ENCODE peak calls at places on chromosomes 5 and 9, in six cellular contexts. T is heart left ventricle; C is stomach; Y is AG04450; P is Kasumi-1; M is stimulated activated CD4-positive, alpha-beta T cell treated with anti-CD3 and anti-CD28 coated beads, Interleukin-2, amount 100 ng/mL, for 48 hours. A is an unnamed sample.

GRCh38 chr9:98778251-98778650 is 18.1 kb downstream of the ANKS6 start:
- DNase-seq in Y (no peak), P (no peak), C (no peak), M (no peak), T (no peak), A (no peak)

GRCh38 chr9:131275332-131276106 is 791 bp downstream of the FAM78A start:
- DNase-seq in Y (no peak), C (no peak), T (peak), M (no peak), P (peak), A (peak)

GRCh38 chr5:7628820-7629219 is 222.1 kb downstream of the CFAP90 start:
- DNase-seq in M (no peak), Y (no peak), P (no peak), C (no peak), T (no peak), A (no peak)

GRCh38 chr5:151684690-151685361 is 1.9 kb downstream of the SPARC start:
- DNase-seq in P (peak), M (no peak), T (peak), C (no peak), Y (peak), A (no peak)

GRCh38 chr5:39948867-39949468 is 524.2 kb upstream of the DAB2 start:
- DNase-seq in Y (peak), M (peak), C (peak), T (peak), P (peak), A (peak)

GRCh38 chr5:178378527-178379484 is 146.2 kb upstream of the PHYKPL start:
- DNase-seq in T (no peak), P (no peak), Y (no peak), C (no peak), M (no peak), A (no peak)

GRCh38 chr5:18745591-18745987 is 1111.3 kb downstream of the TAF11L14 start:
- DNase-seq in P (peak), T (peak), Y (no peak), C (no peak), M (no peak), A (no peak)

GRCh38 chr5:109324941-109325340 is 84.8 kb downstream of the PJA2 start:
- DNase-seq in P (peak), T (no peak), M (no peak), Y (no peak), C (no peak), A (no peak)

GRCh38 chr9:96245399-96245798 is 56.6 kb downstream of the HSD17B3 start:
- DNase-seq in C (no peak), Y (no peak), T (no peak), P (no peak), M (peak), A (no peak)

GRCh38 chr9:74672237-74672636 is 175.1 kb downstream of the RORB start:
- DNase-seq in P (no peak), T (no peak), M (no peak), Y (no peak), C (no peak), A (no peak)

GRCh38 chr5:134132372-134133212 is 18.1 kb downstream of the TCF7 start:
- DNase-seq in T (no peak), Y (no peak), P (no peak), M (no peak), C (no peak), A (no peak)

GRCh38 chr5:36713541-36713940 is 107.1 kb downstream of the SLC1A3 start:
- DNase-seq in Y (no peak), P (no peak), T (no peak), M (no peak), C (no peak), A (no peak)

GRCh38 chr5:10202089-10202753 is 47.5 kb downstream of the ATPSCKMT start:
- DNase-seq in T (no peak), M (no peak), C (no peak), P (no peak), Y (no peak), A (no peak)

GRCh38 chr9:111743275-111743674 is 51.5 kb downstream of the SHOC1 start:
- DNase-seq in T (no peak), P (no peak), M (no peak), Y (peak), C (no peak), A (no peak)

GRCh38 chr9:34653131-34653530 is 1.1 kb downstream of the IL11RA start:
- DNase-seq in T (no peak), P (no peak), C (no peak), M (no peak), Y (no peak), A (no peak)

GRCh38 chr5:141848771-141849370 is 29.3 kb downstream of the PCDH1 start:
- DNase-seq in M (no peak), Y (no peak), P (no peak), C (peak), T (peak), A (peak)

GRCh38 chr5:96120120-96120519 is 158.5 kb upstream of the ELL2 start:
- DNase-seq in Y (no peak), M (no peak), C (no peak), T (no peak), P (no peak), A (no peak)

GRCh38 chr9:135321580-135321979 is 158.0 kb upstream of the PPP1R26 start:
- DNase-seq in P (no peak), C (no peak), M (no peak), T (no peak), Y (no peak), A (no peak)

GRCh38 chr9:137809038-137809630 is 68.4 kb upstream of the CACNA1B start:
- DNase-seq in M (no peak), Y (no peak), T (no peak), C (no peak), P (no peak), A (no peak)

GRCh38 chr5:56696900-56697299 is 118.4 kb upstream of the MAP3K1 start:
- DNase-seq in Y (peak), P (no peak), M (no peak), T (no peak), C (no peak), A (no peak)

GRCh38 chr5:13664377-13664776 is 280.1 kb downstream of the DNAH5 start:
- DNase-seq in P (no peak), C (no peak), T (no peak), Y (peak), M (no peak), A (no peak)

GRCh38 chr5:134574521-134574920 is 49.1 kb downstream of the JADE2 start:
- DNase-seq in C (no peak), Y (no peak), M (no peak), P (no peak), T (peak), A (no peak)

GRCh38 chr9:34047864-34048729 is 590 bp downstream of the UBAP2 start:
- DNase-seq in Y (no peak), C (peak), P (peak), M (peak), T (peak), A (no peak)

GRCh38 chr5:145509336-145510150 is 325.6 kb downstream of the PRELID2 start:
- DNase-seq in C (no peak), Y (no peak), T (no peak), P (no peak), M (no peak), A (no peak)

GRCh38 chr9:36213387-36213786 is 22.7 kb downstream of the CLTA start:
- DNase-seq in M (no peak), T (no peak), P (no peak), C (no peak), Y (no peak), A (no peak)

GRCh38 chr9:87372401-87372851 is 125.2 kb upstream of the DAPK1 start:
- DNase-seq in M (no peak), Y (no peak), P (no peak), T (no peak), C (no peak), A (no peak)

GRCh38 chr5:167634432-167634831 is 657.0 kb upstream of the WWC1 start:
- DNase-seq in P (no peak), Y (no peak), C (no peak), T (no peak), M (no peak), A (no peak)

A was measured in stimulated activated effector memory CD8-positive, alpha-beta T cell treated with anti-CD3 and anti-CD28 coated beads, Interleukin-12 subunit alpha, Interleukin-12 subunit beta, amount 100 ng/mL, for 72 hours.